ENCODE peak calls at places on chromosomes 7 and 10, in nine cellular contexts. M is RWPE1; O is GM12865; K is ureter; D is activated naive CD4-positive, alpha-beta T cell; F is hepatocyte; P is NCI-H2171 treated with DMSO at 0.1 percent for 48 hours; Q is colonic mucosa; C is A549. N is an unnamed sample.
A peak's percentile ranks its signal among the peaks of the same experiment; 100 is the strongest.

GRCh38 chr10:80538481-80539185 is 931 bp downstream of the SH2D4B start:
- DNase-seq in P (no peak), O (no peak), F (no peak), Q (peak; percentile 12), D (no peak), M (no peak), C (no peak), K (no peak), N (no peak)

GRCh38 chr7:151351967-151352366 is 10.4 kb downstream of the NUB1 start:
- DNase-seq in Q (no peak), C (no peak), P (no peak), K (no peak), D (no peak), M (no peak), F (no peak), O (peak; percentile 85), N (no peak)

GRCh38 chr10:54441286-54441685 is 359.7 kb downstream of the PCDH15 start:
- DNase-seq in K (no peak), M (no peak), C (no peak), Q (no peak), O (no peak), P (no peak), D (no peak), F (peak; percentile 19), N (no peak)

GRCh38 chr7:125606661-125607060 is 677.0 kb upstream of the POT1 start:
- DNase-seq in Q (no peak), M (no peak), P (peak; percentile 36), K (no peak), O (no peak), F (no peak), C (no peak), D (no peak), N (no peak)

GRCh38 chr10:59757966-59758365 is 4.7 kb upstream of the MRLN start:
- DNase-seq in D (no peak), M (no peak), C (no peak), K (no peak), O (no peak), Q (no peak), P (no peak), F (no peak), N (no peak)

GRCh38 chr7:159144756-159145543 is at the start of gene VIPR2:
- DNase-seq in O (no peak), P (peak; percentile 15), Q (no peak), F (peak; percentile 52), K (no peak), D (no peak), M (no peak), C (no peak), N (no peak)

GRCh38 chr10:71963756-71964668 is at the start of gene CHST3:
- DNase-seq in C (no peak), K (peak; percentile 82), Q (peak; percentile 67), O (peak; percentile 36), F (peak; percentile 81), M (no peak), P (no peak), D (no peak), N (no peak)

GRCh38 chr10:10722422-10722821 is 295.2 kb upstream of the CELF2 start:
- DNase-seq in F (no peak), O (no peak), K (no peak), M (no peak), D (no peak), P (no peak), C (no peak), Q (no peak), N (no peak)

GRCh38 chr10:112622786-112623185 is 175.8 kb downstream of the VTI1A start:
- DNase-seq in M (no peak), P (no peak), Q (no peak), C (no peak), O (no peak), F (no peak), D (no peak), K (no peak), N (no peak)

N was measured in SIG-M5.